ENCODE peak calls at places on chromosome 2, in seven cellular contexts. G is thoracic aorta, X is lung, I is dorsolateral prefrontal cortex, Y is cardiac muscle cell, W is SJSA1, P is MM.1S. N is an unnamed sample.
A peak's percentile ranks its signal among the peaks of the same experiment; 100 is the strongest.

GRCh38 chr2:1927896-1928568 is 183.7 kb upstream of the PXDN start:
- DNase-seq in G (no peak), X (no peak), I (no peak), Y (no peak), W (no peak), P (no peak), N (no peak)

GRCh38 chr2:126719191-126720030 is 63.5 kb downstream of the GYPC start:
- DNase-seq in G (no peak), X (peak; percentile 20), I (no peak), Y (no peak), W (peak; percentile 9), P (no peak), N (no peak)

GRCh38 chr2:40371525-40372277 is 80.2 kb downstream of the SLC8A1 start:
- DNase-seq in G (peak; percentile 8), X (no peak), I (no peak), Y (peak; percentile 65), W (peak; percentile 62), P (no peak), N (no peak)

GRCh38 chr2:67565761-67566160 is 168.6 kb downstream of the ETAA1 start:
- DNase-seq in G (no peak), X (no peak), I (no peak), Y (peak; percentile 89), W (no peak), P (no peak), N (no peak)

GRCh38 chr2:96470636-96471035 is 34.5 kb downstream of the NEURL3 start:
- DNase-seq in G (no peak), X (no peak), I (peak; percentile 18), Y (peak; percentile 47), W (no peak), P (no peak), N (no peak)

GRCh38 chr2:186059096-186059495 is 320.5 kb downstream of the FSIP2 start:
- DNase-seq in G (no peak), X (no peak), I (peak; percentile 23), Y (peak; percentile 5), W (no peak), P (no peak), N (no peak)

GRCh38 chr2:2787301-2787907 is 456.3 kb upstream of the MYT1L start:
- DNase-seq in G (no peak), X (no peak), I (no peak), Y (no peak), W (no peak), P (no peak), N (no peak)

GRCh38 chr2:146363731-146364130 is 1481.1 kb upstream of the ACVR2A start:
- DNase-seq in G (no peak), X (no peak), I (no peak), Y (no peak), W (no peak), P (no peak), N (no peak)

GRCh38 chr2:177545981-177546600 is 153.5 kb downstream of the AGPS start:
- DNase-seq in G (no peak), X (no peak), I (no peak), Y (no peak), W (no peak), P (no peak), N (no peak)

GRCh38 chr2:85281553-85281952 is 46.2 kb downstream of the TGOLN2 start:
- DNase-seq in G (no peak), X (no peak), I (no peak), Y (no peak), W (no peak), P (no peak), N (no peak)

GRCh38 chr2:235839974-235840373 is 328.2 kb downstream of the GBX2 start:
- DNase-seq in G (no peak), X (no peak), I (no peak), Y (no peak), W (no peak), P (no peak), N (no peak)

GRCh38 chr2:127086800-127087737 is 19.9 kb downstream of the BIN1 start:
- DNase-seq in G (no peak), X (peak; percentile 56), I (no peak), Y (peak; percentile 98), W (peak; percentile 97), P (no peak), N (no peak)

GRCh38 chr2:188245230-188245629 is 46.4 kb upstream of the GULP1 start:
- DNase-seq in G (no peak), X (no peak), I (no peak), Y (no peak), W (no peak), P (no peak), N (no peak)

GRCh38 chr2:55500025-55500424 is 19.5 kb upstream of the CFAP36 start:
- DNase-seq in G (no peak), X (no peak), I (no peak), Y (peak; percentile 64), W (no peak), P (peak; percentile 12), N (no peak)

GRCh38 chr2:9230051-9230802 is 23.6 kb downstream of the ASAP2 start:
- DNase-seq in G (no peak), X (no peak), I (peak; percentile 45), Y (peak; percentile 50), W (no peak), P (no peak), N (no peak)

GRCh38 chr2:168577885-168578284 is 121.8 kb downstream of the CERS6 start:
- DNase-seq in G (no peak), X (no peak), I (no peak), Y (no peak), W (no peak), P (no peak), N (no peak)

GRCh38 chr2:18614042-18614441 is 24.7 kb upstream of the NT5C1B start:
- DNase-seq in G (no peak), X (no peak), I (no peak), Y (no peak), W (no peak), P (no peak), N (no peak)

GRCh38 chr2:37871453-37872191 is 53.5 kb upstream of the RMDN2 start:
- DNase-seq in G (no peak), X (no peak), I (no peak), Y (peak; percentile 62), W (no peak), P (no peak), N (no peak)

GRCh38 chr2:172038604-172039003 is 38.9 kb downstream of the METAP1D start:
- DNase-seq in G (no peak), X (no peak), I (no peak), Y (no peak), W (no peak), P (no peak), N (peak; percentile 97)

GRCh38 chr2:41194235-41194634 is 742.3 kb upstream of the SLC8A1 start:
- DNase-seq in G (no peak), X (no peak), I (no peak), Y (peak; percentile 81), W (no peak), P (no peak), N (no peak)

GRCh38 chr2:127986548-127987079 is 41.2 kb downstream of the SAP130 start:
- DNase-seq in G (no peak), X (no peak), I (no peak), Y (no peak), W (no peak), P (no peak), N (no peak)

GRCh38 chr2:12686708-12687107 is 30.0 kb upstream of the TRIB2 start:
- DNase-seq in G (no peak), X (peak; percentile 16), I (no peak), Y (no peak), W (no peak), P (no peak), N (no peak)

GRCh38 chr2:12684471-12684936 is 32.2 kb upstream of the TRIB2 start:
- DNase-seq in G (no peak), X (peak; percentile 22), I (no peak), Y (peak; percentile 84), W (no peak), P (no peak), N (no peak)

GRCh38 chr2:12685956-12686355 is 30.8 kb upstream of the TRIB2 start:
- DNase-seq in G (no peak), X (no peak), I (no peak), Y (no peak), W (no peak), P (no peak), N (no peak)

GRCh38 chr2:12683701-12684100 is 33.0 kb upstream of the TRIB2 start:
- DNase-seq in G (no peak), X (no peak), I (no peak), Y (no peak), W (no peak), P (no peak), N (no peak)

DNA sequence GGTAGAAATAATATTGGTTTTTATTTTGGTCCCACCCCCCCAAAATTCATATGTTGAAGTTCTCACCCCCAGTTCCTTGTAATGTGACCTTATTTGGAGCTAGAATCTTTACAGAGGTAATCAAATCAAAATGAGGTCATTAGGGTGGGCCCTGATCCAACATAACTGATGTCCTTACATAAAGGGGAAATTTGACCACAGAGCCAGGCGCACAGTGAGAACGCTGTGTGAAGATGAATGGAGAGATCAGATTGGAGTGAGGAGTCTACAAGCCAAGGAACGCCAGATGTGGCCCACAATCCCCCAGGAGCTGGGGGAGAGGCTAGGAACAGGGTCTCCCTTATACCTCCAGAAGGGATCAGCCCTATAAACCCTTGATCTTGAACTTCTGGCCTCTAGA is 31.6 kb upstream of the TRIB2 start:
- DNase-seq in G (no peak), X (peak; percentile 19), I (no peak), Y (peak; percentile 78), W (no peak), P (no peak), N (no peak)
- H3K27ac ChIP-seq in G (no peak overlapping the region), X (no peak overlapping the region), I (no peak overlapping the region), Y (no peak overlapping the region), W (no peak overlapping the region), P (no peak overlapping the region), N (no peak overlapping the region)

GRCh38 chr2:110216803-110217202 is 4.5 kb upstream of the MTLN start:
- DNase-seq in G (no peak), X (no peak), I (no peak), Y (no peak), W (no peak), P (no peak), N (no peak)
- H3K27ac ChIP-seq in G (no peak overlapping the region), X (no peak overlapping the region), I (no peak overlapping the region), Y (no peak overlapping the region), W (no peak overlapping the region), P (no peak overlapping the region), N (no peak overlapping the region)

GRCh38 chr2:212957624-212958023 is 193.8 kb downstream of the IKZF2 start:
- DNase-seq in G (no peak), X (no peak), I (no peak), Y (no peak), W (no peak), P (no peak), N (no peak)

GRCh38 chr2:212958133-212958532 is 193.3 kb downstream of the IKZF2 start:
- DNase-seq in G (no peak), X (no peak), I (no peak), Y (no peak), W (no peak), P (no peak), N (no peak)

GRCh38 chr2:212958757-212959295 is 192.6 kb downstream of the IKZF2 start:
- DNase-seq in G (no peak), X (no peak), I (no peak), Y (peak; percentile 34), W (no peak), P (no peak), N (no peak)

GRCh38 chr2:212956665-212957064 is 194.7 kb downstream of the IKZF2 start:
- DNase-seq in G (no peak), X (no peak), I (no peak), Y (no peak), W (no peak), P (no peak), N (no peak)

GRCh38 chr2:212957184-212957583 is 194.2 kb downstream of the IKZF2 start:
- DNase-seq in G (no peak), X (no peak), I (no peak), Y (no peak), W (no peak), P (no peak), N (no peak)
- H3K27ac ChIP-seq in G (peak overlapping the region; percentile 31), X (no peak overlapping the region), I (no peak overlapping the region), Y (no peak overlapping the region), W (no peak overlapping the region), P (no peak overlapping the region), N (no peak overlapping the region)

GRCh38 chr2:44936715-44937687 is 4.5 kb upstream of the SIX3 start:
- DNase-seq in G (no peak), X (no peak), I (no peak), Y (no peak), W (no peak), P (no peak), N (no peak)
- H3K27ac ChIP-seq in G (no peak overlapping the region), X (no peak overlapping the region), I (no peak overlapping the region), Y (no peak overlapping the region), W (no peak overlapping the region), P (no peak overlapping the region), N (no peak overlapping the region)